ENCODE peak calls at places on chromosomes 4 and X, in four cellular contexts. T is GM03348, I is NCI-H1092, L is substantia nigra. P is an unnamed sample.
A peak's percentile ranks its signal among the peaks of the same experiment; 100 is the strongest.

GRCh38 chrX:48493890-48494364 is 14.9 kb upstream of the PORCN start:
- DNase-seq in T (peak; percentile 50), I (peak; percentile 5), L (no peak), P (no peak)

GRCh38 chrX:119735467-119735866 is 22.9 kb upstream of the SOWAHD start:
- DNase-seq in T (no peak), I (peak; percentile 60), L (no peak), P (no peak)

GRCh38 chrX:128800138-128800537 is 723.2 kb downstream of the SMARCA1 start:
- DNase-seq in T (no peak), I (no peak), L (no peak), P (no peak)

GRCh38 chr4:125368684-125369083 is 53.9 kb downstream of the FAT4 start:
- DNase-seq in T (peak; percentile 35), I (no peak), L (no peak), P (peak; percentile 78)

GRCh38 chrX:110180176-110180927 is 137.5 kb downstream of the AMMECR1 start:
- DNase-seq in T (peak; percentile 55), I (no peak), L (no peak), P (peak; percentile 62)

GRCh38 chr4:86977621-86978184 is 42.9 kb downstream of the AFF1 start:
- DNase-seq in T (no peak), I (no peak), L (no peak), P (peak; percentile 81)

GRCh38 chr4:98609946-98610345 is 48.5 kb downstream of the TSPAN5 start:
- DNase-seq in T (no peak), I (no peak), L (no peak), P (peak; percentile 50)

GRCh38 chr4:113587640-113588275 is 173.8 kb downstream of the CAMK2D start:
- DNase-seq in T (no peak), I (no peak), L (no peak), P (no peak)

GRCh38 chr4:8359193-8359592 is 81.3 kb downstream of the ACOX3 start:
- DNase-seq in T (no peak), I (no peak), L (no peak), P (no peak)

GRCh38 chr4:85147481-85148076 is 181.1 kb upstream of the WDFY3 start:
- DNase-seq in T (peak; percentile 64), I (peak; percentile 68), L (no peak), P (peak; percentile 43)

GRCh38 chr4:7365472-7366179 is 69.1 kb downstream of the PSAPL1 start:
- DNase-seq in T (no peak), I (peak; percentile 95), L (peak; percentile 45), P (no peak)

GRCh38 chr4:185040523-185040922 is 22.2 kb downstream of the HELT start:
- DNase-seq in T (no peak), I (no peak), L (no peak), P (no peak)

GRCh38 chr4:154389142-154389541 is 102.5 kb downstream of the DCHS2 start:
- DNase-seq in T (no peak), I (no peak), L (no peak), P (no peak)

GRCh38 chr4:60020389-60020788 is 1179.7 kb upstream of the ADGRL3 start:
- DNase-seq in T (no peak), I (no peak), L (no peak), P (no peak)

GRCh38 chr4:137474711-137475301 is 57.5 kb downstream of the PCDH18 start:
- DNase-seq in T (no peak), I (peak; percentile 10), L (no peak), P (peak; percentile 83)

GRCh38 chr4:87465739-87466366 is 43.5 kb downstream of the NUDT9 start:
- DNase-seq in T (peak; percentile 61), I (no peak), L (no peak), P (peak; percentile 71)

GRCh38 chr4:87657525-87657924 is 7.4 kb downstream of the DMP1 start:
- DNase-seq in T (no peak), I (no peak), L (no peak), P (peak; percentile 28)

GRCh38 chr4:48698029-48698901 is 81.8 kb downstream of the FRYL start:
- DNase-seq in T (peak; percentile 52), I (no peak), L (no peak), P (peak; percentile 91)

GRCh38 chr4:53321151-53321987 is 44.5 kb downstream of the SCFD2 start:
- DNase-seq in T (peak; percentile 68), I (no peak), L (no peak), P (peak; percentile 86)

GRCh38 chr4:32133141-32133540 is 1413.0 kb downstream of the PCDH7 start:
- DNase-seq in T (no peak), I (no peak), L (no peak), P (no peak)

P was measured in foreskin fibroblast.